ENCODE peak calls at places on chromosomes 4 and X, in nine cellular contexts. V is body of pancreas, D is ascending aorta, L is HepG2, P is H1, Q is GM23338, Y is colonic mucosa, J is MM.1S, N is HCT116. A is an unnamed sample. For H3K4me1, the result is how much of the 10 kb centered on the place peaks cover.

GRCh38 chr4:175646802-175647201 is 165.3 kb downstream of the GPM6A start:
- DNase-seq in Y (no peak), P (no peak), V (no peak), J (no peak), L (no peak), Q (no peak), N (no peak), D (no peak), A (no peak)

GRCh38 chr4:114272226-114272625 is 292.8 kb upstream of the ARSJ start:
- DNase-seq in J (no peak), D (no peak), L (no peak), P (no peak), Y (no peak), N (peak), V (no peak), Q (no peak), A (no peak)

GRCh38 chr4:140427104-140427918 is at the start of gene CLGN:
- DNase-seq in Q (peak), J (peak), D (peak), V (peak), Y (peak), N (peak), P (peak), L (peak), A (peak)

GRCh38 chr4:127124919-127125318 is 507.8 kb upstream of the INTU start:
- DNase-seq in D (no peak), N (no peak), Y (no peak), Q (peak), J (no peak), P (no peak), V (no peak), L (peak), A (no peak)

GRCh38 chrX:135625995-135626394 is 87.4 kb upstream of the CT45A1 start:
- DNase-seq in D (no peak), N (peak), L (peak), V (peak), J (no peak), Q (peak), Y (no peak), P (peak), A (no peak)

GRCh38 chr4:154982187-154983047 is 201.3 kb downstream of the RBM46 start:
- DNase-seq in D (peak), L (peak), J (peak), Y (peak), P (peak), V (peak), N (peak), Q (peak), A (peak)

GRCh38 chrX:22650691-22651090 is 349.1 kb upstream of the DDX53 start:
- DNase-seq in Q (no peak), D (no peak), P (no peak), Y (no peak), V (no peak), J (no peak), N (no peak), L (no peak), A (no peak)

GRCh38 chrX:13778916-13779315 is 38.0 kb downstream of the GPM6B start:
- DNase-seq in N (no peak), L (no peak), Y (no peak), J (no peak), P (no peak), D (no peak), V (no peak), Q (peak), A (no peak)

GRCh38 chrX:10327651-10328050 is 170.9 kb downstream of the CLCN4 start:
- DNase-seq in Y (no peak), D (no peak), L (peak), P (peak), Q (peak), N (peak), J (no peak), V (no peak), A (no peak)

GRCh38 chrX:34350552-34350951 is 218.4 kb upstream of the FAM47A start:
- DNase-seq in V (no peak), P (no peak), D (no peak), J (no peak), Q (no peak), N (no peak), Y (no peak), L (no peak), A (no peak)

GRCh38 chr4:128141866-128142265 is 80.8 kb downstream of the LARP1B start:
- DNase-seq in L (no peak), N (no peak), V (no peak), Q (no peak), D (no peak), J (no peak), Y (no peak), P (no peak), A (no peak)

GRCh38 chr4:3708611-3709010 is 57.6 kb upstream of the ADRA2C start:
- DNase-seq in P (no peak), D (peak), Y (no peak), V (no peak), Q (no peak), L (no peak), J (no peak), N (no peak), A (no peak)

GRCh38 chrX:45769919-45770582 is 569.4 kb upstream of the DIPK2B start:
- DNase-seq in V (peak), P (no peak), Y (peak), D (peak), J (no peak), Q (no peak), N (no peak), L (peak), A (peak)

GRCh38 chr4:163448541-163449203 is 24.9 kb downstream of the TKTL2 start:
- DNase-seq in P (no peak), J (no peak), V (no peak), Y (no peak), L (no peak), Q (no peak), N (no peak), D (no peak), A (no peak)

GRCh38 chrX:1185556-1185955 is 26.9 kb downstream of the CRLF2 start:
- DNase-seq in P (peak), D (peak), Y (no peak), L (no peak), V (no peak), N (no peak), Q (no peak), J (no peak), A (no peak)

GRCh38 chr4:120540625-120541024 is 381.9 kb downstream of the PRDM5 start:
- DNase-seq in J (no peak), D (no peak), Q (no peak), V (no peak), L (no peak), P (no peak), Y (no peak), N (no peak), A (no peak)

GRCh38 chr4:173264245-173264959 is 69.8 kb downstream of the HMGB2 start:
- DNase-seq in J (peak), L (no peak), P (no peak), V (peak), Y (peak), Q (peak), D (no peak), N (no peak), A (no peak)

GRCh38 chr4:139550724-139551429 is 5.1 kb downstream of the SETD7 start:
- DNase-seq in V (peak), N (no peak), Y (peak), J (no peak), L (no peak), Q (peak), P (no peak), D (no peak), A (no peak)

GRCh38 chrX:12956704-12957541 is 18.0 kb upstream of the TMSB4X start:
- DNase-seq in P (no peak), L (no peak), Q (peak), Y (peak), D (peak), J (peak), N (peak), V (peak), A (peak)

GRCh38 chr4:8318509-8318908 is 49.0 kb downstream of the HTRA3 start:
- DNase-seq in Q (no peak), P (peak), N (no peak), J (no peak), Y (no peak), L (no peak), V (no peak), D (no peak), A (no peak)

GRCh38 chr4:185144601-185145240 is 1.7 kb downstream of the SLC25A4 start:
- DNase-seq in Q (no peak), J (no peak), Y (no peak), N (no peak), P (no peak), D (no peak), V (no peak), L (peak), A (no peak)

GRCh38 chr4:151888367-151888866 is 127.6 kb upstream of the GATB start:
- DNase-seq in D (no peak), J (no peak), N (no peak), Q (no peak), Y (no peak), P (no peak), L (no peak), V (no peak), A (no peak)
- TF ChIP-seq CTCF in D (no peak), J (no peak), N (no peak), Q (no peak), Y (no peak), P (no peak), L (no peak), V (no peak), A (no peak)

DNA sequence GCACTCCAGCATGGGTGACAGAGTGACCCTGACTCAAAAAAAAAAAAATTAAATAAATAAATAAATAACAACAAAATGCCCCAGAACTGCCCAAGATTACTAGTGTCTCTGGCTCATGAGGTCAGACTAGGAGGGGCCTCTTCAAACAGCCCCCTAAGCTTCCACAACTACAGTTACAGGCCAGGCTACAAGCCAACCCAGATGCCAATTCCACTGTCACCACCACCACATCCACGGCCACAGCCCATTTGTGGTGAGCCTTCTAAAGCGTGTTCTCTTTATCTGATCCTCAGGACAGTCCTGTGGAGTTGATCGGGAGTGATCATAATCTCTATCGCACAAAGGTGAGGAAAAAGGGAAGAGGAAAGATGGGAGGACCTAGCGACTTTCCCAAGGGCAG is 36.6 kb downstream of the IGFBP7 start:
- DNase-seq in Y (no peak), N (no peak), D (no peak), L (no peak), V (no peak), Q (no peak), J (no peak), P (no peak), A (no peak)
- H3K4me1 ChIP-seq in Y (under half), N (under half), D (under half), L (under half), V (under half), Q (under half), J (under half), P (under half), A (under half)

GRCh38 chrX:67723580-67724351 is 179.9 kb downstream of the AR start:
- DNase-seq in Q (no peak), L (no peak), P (no peak), D (no peak), V (no peak), N (no peak), J (no peak), Y (no peak), A (no peak)
- H3K4me3 ChIP-seq in Q (no peak), L (no peak), P (no peak), D (no peak), V (no peak), N (no peak), J (no peak), Y (no peak), A (no peak)

DNA sequence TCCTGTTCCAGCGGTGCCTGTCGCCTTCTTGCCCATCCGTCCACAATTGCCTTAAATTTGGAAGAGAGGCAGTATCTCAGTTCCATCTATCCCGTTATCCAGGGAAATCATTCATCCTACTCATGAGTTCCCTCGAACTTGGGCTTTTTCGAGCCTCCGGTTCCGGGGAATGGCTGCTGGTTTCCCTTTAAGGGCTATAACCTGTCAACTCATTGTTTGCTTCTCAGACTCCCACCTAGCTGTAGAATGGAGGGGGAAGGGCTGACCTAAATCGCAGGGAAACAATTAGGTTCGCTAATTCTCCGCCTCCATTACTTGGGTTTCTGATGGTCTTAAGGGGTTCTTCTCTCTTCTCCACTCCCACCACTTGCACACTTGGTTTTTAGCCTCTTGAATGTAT is 1.2 kb downstream of the UCHL1 start:
- DNase-seq in J (no peak), P (no peak), Y (no peak), L (no peak), D (no peak), V (no peak), Q (no peak), N (no peak), A (no peak)
- TF ChIP-seq CTCF in J (no peak), P (no peak), Y (no peak), L (no peak), D (no peak), V (no peak), Q (no peak), N (no peak), A (no peak)

DNA sequence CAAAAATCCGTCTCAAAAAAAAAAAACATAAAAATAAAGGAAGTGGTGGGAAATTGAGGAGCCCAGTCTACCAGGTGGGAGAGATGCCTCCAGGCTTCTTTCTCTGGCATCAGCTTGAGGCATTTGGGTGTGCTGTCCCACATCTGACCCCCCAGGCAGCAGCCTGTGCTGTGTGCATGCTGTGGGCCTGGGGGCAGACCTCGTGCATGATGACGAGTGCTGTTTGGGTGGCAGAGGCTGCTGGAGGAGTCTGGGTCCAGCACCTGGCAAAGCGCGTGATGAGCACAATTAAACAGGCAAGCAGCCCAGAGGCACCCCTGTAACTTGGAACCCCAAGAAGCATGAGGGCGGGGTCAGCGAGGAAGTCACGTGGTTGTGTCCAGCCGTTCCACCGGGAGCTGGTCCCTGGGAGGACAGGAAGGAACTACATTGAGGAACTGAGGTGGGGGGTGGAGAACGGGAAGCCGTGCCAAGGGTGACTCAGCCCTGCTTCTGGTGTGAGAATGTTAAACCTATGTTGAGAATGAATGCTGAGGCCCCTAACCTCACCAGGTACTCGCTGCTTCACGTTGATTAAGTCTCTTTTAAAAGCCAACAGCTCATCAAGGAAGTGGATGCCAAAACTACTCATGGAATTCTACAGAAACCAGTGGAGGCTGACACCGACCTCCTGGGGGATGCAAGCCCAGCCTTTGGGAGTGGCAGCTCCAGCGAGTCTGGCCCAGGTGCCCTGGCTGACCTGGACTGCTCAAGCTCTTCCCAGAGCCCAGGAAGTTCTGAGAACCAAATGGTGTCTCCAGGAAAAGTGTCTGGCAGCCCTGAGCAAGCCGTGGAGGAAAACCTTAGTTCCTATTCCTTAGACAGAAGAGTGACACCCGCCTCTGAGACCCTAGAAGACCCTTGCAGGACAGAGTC is 6.1 kb downstream of the TACC3 start:
- DNase-seq in L (no peak), D (peak), P (no peak), Q (no peak), J (no peak), N (no peak), V (peak), Y (peak), A (peak)
- H3K4me1 ChIP-seq in L (under half), D (under half), P (under half), Q (under half), J (under half), N (under half), V (under half), Y (under half), A (half or more)

DNA sequence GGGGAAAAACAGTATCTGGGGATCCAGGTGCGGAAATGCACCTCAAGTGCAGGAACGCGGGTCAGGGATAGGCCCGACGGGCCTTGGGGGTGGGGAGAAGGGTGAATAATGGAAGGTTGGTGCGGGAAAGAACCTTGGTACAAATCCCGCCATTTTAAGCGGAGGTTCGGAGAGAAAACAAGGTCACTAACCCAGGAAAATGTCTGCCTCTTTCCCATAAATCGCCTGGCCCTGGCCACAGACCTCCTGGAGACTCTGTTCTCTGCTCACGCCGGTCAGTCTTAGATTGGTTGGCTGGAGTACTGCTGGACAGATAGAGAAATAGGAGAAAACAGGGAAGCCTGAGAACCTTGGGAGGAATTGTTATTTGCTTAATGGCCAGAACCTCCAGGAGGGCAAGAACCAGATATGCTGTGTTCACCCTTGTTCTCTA is 897 bp upstream of the FBXL5 start:
- DNase-seq in P (peak), Q (peak), Y (no peak), V (no peak), J (no peak), N (no peak), D (peak), L (no peak), A (peak)
- H3K4me3 ChIP-seq in P (peak), Q (peak), Y (peak), V (peak), J (peak), N (no peak), D (peak), L (peak), A (peak)

GRCh38 chr4:168857546-168858314 is 152.3 kb downstream of the CBR4 start:
- DNase-seq in D (peak), J (no peak), Q (no peak), N (no peak), Y (no peak), V (no peak), L (no peak), P (no peak), A (no peak)

GRCh38 chr4:168853770-168854169 is 156.3 kb downstream of the CBR4 start:
- DNase-seq in N (no peak), V (no peak), Y (no peak), P (no peak), D (no peak), Q (no peak), L (no peak), J (no peak), A (no peak)

GRCh38 chr4:168854216-168854921 is 155.7 kb downstream of the CBR4 start:
- DNase-seq in V (no peak), Q (no peak), J (no peak), N (no peak), Y (no peak), L (no peak), D (peak), P (no peak), A (no peak)

GRCh38 chr4:168857009-168857408 is 153.0 kb downstream of the CBR4 start:
- DNase-seq in P (no peak), N (no peak), J (no peak), D (no peak), Y (no peak), L (no peak), Q (no peak), V (no peak), A (no peak)

DNA sequence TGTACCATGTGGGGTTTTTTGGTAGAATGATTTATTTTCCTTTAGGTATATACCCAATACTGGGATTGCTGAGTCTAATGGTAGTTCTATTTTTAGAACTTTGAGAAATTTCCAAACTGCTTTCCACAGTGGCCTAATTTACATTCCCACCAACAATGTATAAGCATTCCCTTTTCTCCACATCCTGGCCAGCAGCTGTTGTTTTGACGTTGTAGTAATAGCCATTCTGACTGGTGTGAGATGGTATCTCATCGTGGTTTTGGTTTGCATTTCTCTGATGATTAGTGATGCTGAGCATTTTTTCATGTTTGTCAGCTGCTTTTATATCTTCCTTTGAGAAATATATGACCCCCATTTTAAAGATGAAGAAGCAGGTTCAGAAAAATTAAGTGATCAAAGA is 153.7 kb downstream of the CBR4 start:
- DNase-seq in J (no peak), N (no peak), V (no peak), L (no peak), Y (no peak), Q (no peak), D (no peak), P (no peak), A (no peak)
- TF ChIP-seq CTCF in J (no peak), N (no peak), V (no peak), L (no peak), Y (no peak), Q (no peak), D (no peak), P (no peak), A (no peak)